ENCODE peak calls at places on chromosomes 4 and X, in five cellular contexts. L, K, E, G and M are unnamed samples.

GRCh38 chrX:56790778-56791177 is 61.7 kb downstream of the NBDY start:
- DNase-seq in L (no peak), K (no peak), E (no peak), G (no peak), M (no peak)

GRCh38 chr4:24514808-24515207 is 69.5 kb downstream of the DHX15 start:
- DNase-seq in L (no peak), K (peak; percentile 28), E (no peak), G (no peak), M (no peak)

GRCh38 chrX:21509912-21510311 is 135.7 kb downstream of the CNKSR2 start:
- DNase-seq in L (no peak), K (no peak), E (peak; percentile 64), G (no peak), M (no peak)

GRCh38 chrX:118325453-118325852 is 20.5 kb upstream of the WDR44 start:
- DNase-seq in L (no peak), K (peak; percentile 29), E (no peak), G (no peak), M (no peak)

GRCh38 chr4:40811886-40812857 is 62.4 kb downstream of the NSUN7 start:
- DNase-seq in L (no peak), K (peak; percentile 69), E (peak; percentile 62), G (no peak), M (no peak)

GRCh38 chrX:38636949-38637819 is 75.8 kb downstream of the TSPAN7 start:
- DNase-seq in L (no peak), K (peak; percentile 6), E (no peak), G (no peak), M (peak; percentile 33)

GRCh38 chr4:37827030-37827705 is 682 bp downstream of the PGM2 start:
- DNase-seq in L (peak; percentile 66), K (peak; percentile 79), E (peak; percentile 58), G (no peak), M (no peak)

GRCh38 chrX:42869011-42869410 is 91.0 kb upstream of the PPP1R2C start:
- DNase-seq in L (no peak), K (no peak), E (no peak), G (no peak), M (no peak)

GRCh38 chrX:150421816-150422215 is 58.7 kb downstream of the MAMLD1 start:
- DNase-seq in L (no peak), K (no peak), E (peak; percentile 66), G (no peak), M (peak; percentile 38)

DNA sequence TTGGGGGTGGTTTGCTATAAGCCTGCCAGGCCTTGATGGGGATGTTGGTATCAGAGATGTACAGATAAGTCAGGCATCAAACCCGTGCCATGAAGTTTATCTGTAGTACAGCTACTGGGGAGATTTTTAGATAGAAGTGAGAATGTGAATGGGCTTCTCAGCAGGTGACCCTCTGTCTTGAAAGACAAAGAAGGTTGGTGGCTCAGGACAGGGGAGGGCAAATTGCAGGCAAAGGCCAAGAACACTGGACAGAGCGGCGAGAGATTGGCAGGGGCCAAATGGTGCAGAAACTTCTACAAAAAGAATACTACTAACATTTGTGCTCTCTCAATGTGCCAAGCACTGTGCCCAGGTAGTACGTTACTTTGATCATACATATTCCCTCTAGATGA is 1.9 kb upstream of the PIM2 start:
- DNase-seq in L (no peak), K (no peak), E (no peak), G (no peak), M (no peak)
- H3K4me3 ChIP-seq in L (no peak overlapping the region), K (no peak overlapping the region), E (no peak overlapping the region), G (no peak overlapping the region), M (no peak overlapping the region)

DNA sequence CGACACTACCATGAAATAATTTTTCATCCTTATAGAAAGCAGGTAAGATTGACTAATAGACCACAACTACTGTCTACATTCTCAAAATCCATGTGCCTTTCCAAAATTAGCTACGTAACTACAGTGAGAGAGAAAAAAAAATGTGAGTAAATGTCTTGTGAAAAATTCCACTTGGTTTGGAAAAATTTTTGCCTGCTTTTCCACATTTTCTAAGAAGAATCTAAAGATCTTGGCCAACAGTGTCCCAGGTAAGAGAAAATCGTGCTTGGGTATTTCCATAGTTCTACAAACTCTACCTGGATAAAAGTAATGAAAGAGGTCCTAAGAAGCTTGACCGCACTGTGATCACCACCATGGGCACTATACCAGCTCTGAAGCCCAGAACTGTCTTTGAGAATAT is 1.4 kb upstream of the CLCN3 start:
- DNase-seq in L (no peak), K (no peak), E (no peak), G (no peak), M (no peak)
- H3K4me3 ChIP-seq in L (peak overlapping the region; percentile 88), K (no peak overlapping the region), E (no peak overlapping the region), G (no peak overlapping the region), M (no peak overlapping the region)

GRCh38 chr4:15778191-15778741 is at the start of gene CD38:
- DNase-seq in L (no peak), K (peak; percentile 53), E (no peak), G (no peak), M (no peak)

GRCh38 chr4:15776871-15777648 is 1.1 kb upstream of the CD38 start:
- DNase-seq in L (no peak), K (no peak), E (no peak), G (no peak), M (no peak)

GRCh38 chr4:15778742-15779231 is 659 bp downstream of the CD38 start:
- DNase-seq in L (no peak), K (peak; percentile 45), E (peak; percentile 44), G (no peak), M (no peak)

GRCh38 chr4:15779336-15779735 is 1.2 kb downstream of the CD38 start:
- DNase-seq in L (peak; percentile 74), K (peak; percentile 83), E (peak; percentile 59), G (peak; percentile 51), M (peak; percentile 40)

DNA sequence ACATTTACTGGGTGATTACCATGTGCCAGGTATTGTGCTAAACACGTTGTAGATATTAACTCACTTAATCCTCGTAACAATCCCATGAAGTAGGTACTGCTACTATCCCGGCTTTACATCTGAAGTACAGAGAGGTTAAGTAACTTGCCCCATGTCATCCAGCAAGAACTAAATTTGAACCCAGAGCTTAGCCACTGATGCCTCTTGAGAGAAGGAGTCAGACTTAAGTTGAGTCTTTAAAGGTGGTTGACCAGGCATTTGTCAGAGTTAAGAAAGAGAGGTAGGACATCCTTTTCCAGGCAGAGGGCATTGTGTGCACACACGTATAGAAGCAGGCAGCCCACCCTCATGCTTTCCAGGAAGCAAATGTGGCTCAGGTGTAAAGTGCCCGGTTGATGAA is 431 bp upstream of the CD38 start:
- DNase-seq in L (no peak), K (no peak), E (no peak), G (no peak), M (no peak)
- H3K4me3 ChIP-seq in L (no peak overlapping the region), K (no peak overlapping the region), E (no peak overlapping the region), G (no peak overlapping the region), M (no peak overlapping the region)

GRCh38 chr4:926538-926937 is 5.6 kb downstream of the GAK start:
- DNase-seq in L (no peak), K (no peak), E (no peak), G (no peak), M (no peak)

GRCh38 chr4:931194-931959 is 739 bp downstream of the GAK start:
- DNase-seq in L (peak; percentile 63), K (peak; percentile 48), E (peak; percentile 41), G (peak; percentile 42), M (no peak)

GRCh38 chr4:930827-931193 is 1.3 kb downstream of the GAK start:
- DNase-seq in L (no peak), K (no peak), E (no peak), G (no peak), M (no peak)

GRCh38 chr4:929970-930625 is 2.0 kb downstream of the GAK start:
- DNase-seq in L (no peak), K (peak; percentile 45), E (no peak), G (no peak), M (no peak)

DNA sequence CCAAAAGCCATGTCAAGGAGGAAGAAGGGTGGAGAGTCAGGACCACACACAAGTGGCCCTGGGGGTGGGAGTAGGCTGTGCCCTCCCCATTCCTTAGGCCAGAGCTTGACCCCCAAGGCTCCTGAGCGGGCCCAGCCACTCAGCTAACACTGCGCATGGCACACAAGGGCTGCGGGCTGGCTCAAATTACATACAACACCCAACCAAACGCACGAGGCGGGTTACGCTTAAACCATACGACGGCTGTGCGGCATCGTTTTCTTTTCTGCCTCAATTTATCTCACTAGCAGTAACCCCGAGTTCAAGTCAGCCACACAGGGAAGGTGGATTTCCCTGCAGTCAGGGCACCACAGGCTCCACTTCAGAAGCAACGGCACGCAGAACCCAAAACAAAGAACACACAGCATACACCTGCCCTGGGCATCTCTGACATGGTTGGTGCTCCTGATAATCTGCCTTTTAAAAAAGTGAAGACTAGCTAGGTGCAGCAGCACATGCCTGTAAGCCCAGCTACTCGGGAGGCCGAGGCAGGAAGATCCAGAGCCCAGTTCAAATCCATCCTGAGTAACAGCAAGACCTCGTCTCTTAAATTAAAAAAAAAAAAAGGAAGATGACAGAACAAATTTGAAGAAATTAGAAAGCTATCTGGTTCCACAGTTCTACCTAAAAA is 2.9 kb downstream of the GAK start:
- DNase-seq in L (no peak), K (no peak), E (no peak), G (no peak), M (no peak)
- H3K4me3 ChIP-seq in L (no peak overlapping the region), K (no peak overlapping the region), E (no peak overlapping the region), G (no peak overlapping the region), M (no peak overlapping the region)

DNA sequence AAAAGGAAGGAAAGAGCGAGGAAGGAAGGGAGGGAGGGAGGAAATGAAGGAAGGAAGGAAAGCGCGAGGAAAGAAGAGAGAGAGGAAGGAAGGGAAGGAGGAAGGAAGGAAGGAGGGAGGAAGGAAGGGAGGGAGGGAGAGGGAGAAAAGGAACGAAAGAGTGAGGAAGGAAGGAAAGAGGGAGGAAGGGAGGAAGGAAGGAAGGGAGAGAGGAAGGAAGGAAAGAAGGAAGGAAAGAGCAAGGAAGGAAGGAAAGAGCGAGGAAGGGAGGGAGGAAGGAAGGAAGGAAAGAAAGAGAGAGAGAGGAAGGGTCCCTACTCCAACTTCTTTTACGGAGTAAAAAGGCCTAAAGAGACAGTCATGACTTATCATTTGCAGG is 17.5 kb downstream of the TRIM2 start:
- DNase-seq in L (no peak), K (no peak), E (no peak), G (no peak), M (no peak)
- H3K4me3 ChIP-seq in L (peak overlapping the region; percentile 82), K (peak overlapping the region; percentile 71), E (peak overlapping the region; percentile 40), G (no peak overlapping the region), M (no peak overlapping the region)